ENCODE peak calls at places on chromosomes 3 and 15, in six cellular contexts. Q is A549, X is GM12878, O is endothelial cell of umbilical vein, Y is HepG2, S is K562. I is an unnamed sample.

GRCh38 chr3:125594581-125595011 is 701 bp downstream of the OSBPL11 start:
- DNase-seq in X (no peak), O (no peak), Q (peak; percentile 11), Y (no peak), S (no peak), I (no peak)

GRCh38 chr3:5095879-5096278 is 26.2 kb upstream of the ARL8B start:
- DNase-seq in S (no peak), O (no peak), Q (no peak), X (no peak), Y (no peak), I (no peak)

GRCh38 chr3:196563721-196564225 is 4.6 kb downstream of the WDR53 start:
- DNase-seq in Q (peak; percentile 23), S (no peak), O (peak; percentile 66), X (no peak), Y (no peak), I (peak; percentile 49)

GRCh38 chr3:139185482-139185881 is 140.8 kb upstream of the PRR23C start:
- DNase-seq in Q (no peak), S (no peak), O (no peak), Y (no peak), X (no peak), I (no peak)

GRCh38 chr3:55620361-55621025 is 133.4 kb upstream of the WNT5A start:
- DNase-seq in S (no peak), O (no peak), Y (no peak), Q (no peak), X (peak; percentile 59), I (no peak)

GRCh38 chr15:83904107-83904720 is 250.3 kb downstream of the ADAMTSL3 start:
- DNase-seq in Y (no peak), O (no peak), X (no peak), Q (no peak), S (no peak), I (peak; percentile 27)

GRCh38 chr15:31585231-31585630 is 258.6 kb downstream of the KLF13 start:
- DNase-seq in X (no peak), O (no peak), Y (no peak), S (no peak), Q (no peak), I (no peak)

GRCh38 chr3:105527949-105528348 is 161.2 kb downstream of the ALCAM start:
- DNase-seq in X (no peak), O (no peak), Q (peak; percentile 22), Y (no peak), S (no peak), I (no peak)

GRCh38 chr3:11626084-11626463 is 17.6 kb downstream of the VGLL4 start:
- DNase-seq in O (no peak), Q (no peak), S (no peak), X (peak; percentile 72), Y (no peak), I (no peak)

DNA sequence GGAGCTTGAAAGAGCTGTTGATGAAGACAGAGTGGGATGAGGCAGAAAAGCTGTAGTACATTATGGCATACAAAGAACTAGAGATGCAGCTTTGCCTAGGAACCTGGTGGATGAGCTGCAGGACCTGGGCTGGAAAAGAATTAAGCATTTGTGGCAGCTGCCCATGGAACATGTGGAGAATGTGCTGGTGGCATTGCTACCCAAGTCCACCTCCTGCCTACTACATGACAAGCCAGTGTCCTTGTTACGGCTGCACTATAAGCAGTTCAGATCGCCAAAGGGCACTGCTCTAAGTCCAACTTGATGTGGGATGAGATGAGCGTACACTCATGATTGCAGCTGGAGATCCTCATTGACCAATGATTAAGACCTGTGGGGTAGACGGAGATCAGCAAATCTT is 81.1 kb upstream of the ADPGK start:
- DNase-seq in Y (no peak), O (no peak), S (no peak), X (no peak), Q (no peak), I (no peak)
- TF ChIP-seq MYC in Y (no peak), O (no peak), S (no peak), X (no peak), Q (no peak), I (no peak)

GRCh38 chr3:168047936-168048335 is 47.8 kb downstream of the GOLIM4 start:
- DNase-seq in O (no peak), X (no peak), Q (no peak), S (no peak), Y (no peak), I (no peak)

GRCh38 chr3:168047190-168047795 is 48.4 kb downstream of the GOLIM4 start:
- DNase-seq in Y (peak; percentile 76), X (peak; percentile 59), Q (peak; percentile 74), O (peak; percentile 83), S (peak; percentile 34), I (peak; percentile 80)

GRCh38 chr3:168048414-168049330 is 47.1 kb downstream of the GOLIM4 start:
- DNase-seq in X (no peak), Y (no peak), Q (no peak), S (no peak), O (no peak), I (no peak)

GRCh38 chr3:168051579-168052183 is 44.0 kb downstream of the GOLIM4 start:
- DNase-seq in Y (no peak), Q (no peak), X (peak; percentile 12), O (no peak), S (no peak), I (no peak)

GRCh38 chr3:168049366-168049974 is 46.3 kb downstream of the GOLIM4 start:
- DNase-seq in O (no peak), Y (no peak), S (no peak), Q (no peak), X (no peak), I (no peak)
- TF ChIP-seq MYC in O (no peak), Y (no peak), S (no peak), Q (no peak), X (no peak), I (no peak)

GRCh38 chr3:58296269-58296668 is 9.8 kb upstream of the RPP14 start:
- DNase-seq in Y (no peak), X (no peak), Q (no peak), S (no peak), O (no peak), I (no peak)

GRCh38 chr3:58296843-58297242 is 9.2 kb upstream of the RPP14 start:
- DNase-seq in X (no peak), Q (no peak), S (no peak), Y (no peak), O (no peak), I (no peak)

GRCh38 chr3:58298189-58298588 is 7.9 kb upstream of the RPP14 start:
- DNase-seq in S (no peak), Y (no peak), O (no peak), Q (no peak), X (no peak), I (no peak)

GRCh38 chr3:58299839-58300516 is 6.1 kb upstream of the RPP14 start:
- DNase-seq in S (no peak), X (no peak), Q (peak; percentile 49), Y (peak; percentile 25), O (peak; percentile 70), I (peak; percentile 23)
- TF ChIP-seq MYC in S (no peak), X (no peak), Q (no peak), Y (no peak), O (no peak), I (no peak)

DNA sequence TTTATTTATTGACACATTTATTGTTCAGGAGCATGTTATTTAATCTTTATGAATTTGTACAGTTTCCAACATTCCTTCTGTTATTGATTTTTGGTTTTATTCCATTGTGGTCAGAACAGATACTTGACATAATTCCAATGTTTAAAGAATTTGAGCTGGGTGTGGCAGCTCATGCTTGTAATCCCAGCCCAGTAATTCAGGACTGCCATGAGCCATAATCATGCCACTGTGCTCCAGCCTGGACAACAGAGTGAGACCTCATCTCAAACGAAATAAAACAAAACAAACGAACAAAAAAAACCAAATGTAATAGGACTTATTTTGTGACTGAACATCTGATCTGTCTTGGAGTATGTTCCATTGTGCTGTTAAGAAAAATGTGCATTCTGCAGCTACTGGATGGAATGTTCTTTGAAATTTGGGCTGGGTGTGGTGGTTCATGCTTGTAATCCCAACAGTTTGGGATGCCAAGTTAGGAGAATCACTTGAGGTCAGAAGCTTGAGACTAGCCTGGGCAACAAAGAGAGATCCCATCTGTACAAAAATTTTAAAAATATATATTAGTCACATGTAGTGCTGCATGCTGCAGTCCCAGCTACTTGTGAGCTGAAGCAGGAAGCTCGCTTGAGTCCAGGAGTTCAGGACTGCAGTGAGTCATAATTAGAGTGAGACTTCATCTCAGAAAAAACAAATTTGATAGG is 62.7 kb upstream of the PLSCR4 start:
- DNase-seq in Q (peak; percentile 64), X (no peak), S (no peak), Y (no peak), O (peak; percentile 91), I (no peak)
- TF ChIP-seq MYC in Q (no peak), X (no peak), S (no peak), Y (no peak), O (peak; percentile 7), I (no peak)

GRCh38 chr15:49467782-49468181 is 44.7 kb downstream of the FGF7 start:
- DNase-seq in Q (no peak), Y (no peak), S (no peak), O (no peak), X (no peak), I (no peak)

GRCh38 chr15:49462242-49462641 is 39.2 kb downstream of the FGF7 start:
- DNase-seq in O (no peak), X (no peak), Q (no peak), S (no peak), Y (no peak), I (no peak)

GRCh38 chr15:49468440-49468839 is 45.4 kb downstream of the FGF7 start:
- DNase-seq in O (no peak), S (no peak), Y (peak; percentile 59), X (no peak), Q (no peak), I (no peak)

GRCh38 chr15:49466119-49466518 is 43.1 kb downstream of the FGF7 start:
- DNase-seq in X (no peak), O (no peak), S (no peak), Y (no peak), Q (no peak), I (no peak)

DNA sequence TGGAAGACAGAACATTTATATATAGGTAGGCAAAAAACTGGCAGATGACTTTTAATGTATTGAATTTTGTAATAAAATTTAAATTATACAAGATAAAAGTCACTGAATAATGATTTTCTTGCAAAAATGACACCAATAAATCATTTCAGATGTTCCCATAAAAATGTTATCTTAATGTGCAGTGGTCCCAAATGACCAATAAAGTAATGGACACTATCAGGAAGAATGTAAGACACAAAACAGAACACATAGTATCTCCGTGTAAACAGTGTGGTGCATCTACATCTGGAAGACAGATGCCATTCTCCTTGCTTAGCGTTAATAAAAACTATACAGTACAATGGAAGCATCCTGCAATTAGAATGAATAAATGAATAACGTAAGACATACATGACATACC is 41.5 kb downstream of the FGF7 start:
- DNase-seq in Q (no peak), O (no peak), S (no peak), X (no peak), Y (no peak), I (no peak)
- TF ChIP-seq MYC in Q (no peak), O (no peak), S (no peak), X (no peak), Y (no peak), I (no peak)

GRCh38 chr15:78951841-78952238 is 7.0 kb upstream of the CTSH start:
- DNase-seq in Y (peak; percentile 85), Q (peak; percentile 58), O (no peak), S (no peak), X (no peak), I (no peak)
- TF ChIP-seq MYC in Y (no peak), Q (no peak), O (no peak), S (no peak), X (no peak), I (no peak)

GRCh38 chr3:159763466-159764210 is 225.0 kb upstream of the IL12A start:
- DNase-seq in O (peak; percentile 85), S (peak; percentile 61), X (no peak), Y (no peak), Q (peak; percentile 88), I (no peak)
- TF ChIP-seq MYC in O (no peak), S (no peak), X (no peak), Y (no peak), Q (peak; percentile 28), I (no peak)